ENCODE peak calls at places on chromosome 18, in five cellular contexts. M is activated B cell treated with CpG ODN at 0.5 μM for 24 hours; F is activated CD4-positive, alpha-beta T cell treated with anti-CD3 and anti-CD28 coated beads for 36 hours; X is mucosa of descending colon; C is left lung. O is an unnamed sample.

GRCh38 chr18:79107886-79108285 is 38.7 kb downstream of the ATP9B start:
- ATAC-seq in M (no peak), F (peak; percentile 26), X (no peak), C (no peak), O (no peak)

GRCh38 chr18:62437520-62438329 is 85.1 kb upstream of the ZCCHC2 start:
- ATAC-seq in M (no peak), F (peak; percentile 23), X (no peak), C (peak; percentile 66), O (peak; percentile 48)

GRCh38 chr18:41145526-41145925 is 809.5 kb upstream of the PIK3C3 start:
- ATAC-seq in M (no peak), F (no peak), X (no peak), C (no peak), O (no peak)

GRCh38 chr18:7617738-7618422 is 50.8 kb downstream of the PTPRM start:
- ATAC-seq in M (no peak), F (no peak), X (peak; percentile 54), C (peak; percentile 87), O (no peak)

GRCh38 chr18:46290440-46291020 is 186.3 kb downstream of the HAUS1 start:
- ATAC-seq in M (no peak), F (no peak), X (no peak), C (no peak), O (no peak)

GRCh38 chr18:60865801-60866200 is 467.4 kb upstream of the CDH20 start:
- ATAC-seq in M (no peak), F (no peak), X (no peak), C (no peak), O (no peak)

GRCh38 chr18:3054785-3055184 is 41.8 kb upstream of the LPIN2 start:
- ATAC-seq in M (no peak), F (no peak), X (no peak), C (no peak), O (no peak)

GRCh38 chr18:21833619-21834300 is 93.2 kb downstream of the MIB1 start:
- ATAC-seq in M (no peak), F (no peak), X (no peak), C (peak; percentile 52), O (no peak)

GRCh38 chr18:24075731-24076130 is 61.2 kb downstream of the TTC39C start:
- ATAC-seq in M (no peak), F (no peak), X (no peak), C (no peak), O (no peak)

GRCh38 chr18:59068672-59069071 is 71.0 kb upstream of the SEC11C start:
- ATAC-seq in M (no peak), F (no peak), X (no peak), C (no peak), O (no peak)

GRCh38 chr18:47163241-47163640 is 12.9 kb downstream of the IER3IP1 start:
- ATAC-seq in M (peak; percentile 86), F (peak; percentile 95), X (no peak), C (peak; percentile 29), O (peak; percentile 95)

GRCh38 chr18:13539050-13539449 is 187.3 kb downstream of the FAM210A start:
- ATAC-seq in M (peak; percentile 81), F (peak; percentile 70), X (peak; percentile 80), C (no peak), O (no peak)

GRCh38 chr18:2302628-2303516 is 268.4 kb downstream of the METTL4 start:
- ATAC-seq in M (no peak), F (no peak), X (no peak), C (peak; percentile 59), O (no peak)

GRCh38 chr18:57856128-57856527 is 53.0 kb upstream of the ATP8B1 start:
- ATAC-seq in M (no peak), F (no peak), X (no peak), C (no peak), O (no peak)

GRCh38 chr18:11105463-11105862 is 43.9 kb downstream of the PIEZO2 start:
- ATAC-seq in M (no peak), F (no peak), X (no peak), C (no peak), O (no peak)

GRCh38 chr18:77487951-77488740 is 238.5 kb downstream of the GALR1 start:
- ATAC-seq in M (no peak), F (no peak), X (no peak), C (no peak), O (no peak)

GRCh38 chr18:38243291-38243690 is 677.7 kb upstream of the CELF4 start:
- ATAC-seq in M (no peak), F (no peak), X (no peak), C (no peak), O (no peak)

GRCh38 chr18:46596119-46596518 is 60.9 kb downstream of the LOXHD1 start:
- ATAC-seq in M (no peak), F (no peak), X (no peak), C (no peak), O (no peak)

GRCh38 chr18:34677056-34677574 is 33.0 kb upstream of the DTNA start:
- ATAC-seq in M (no peak), F (no peak), X (no peak), C (no peak), O (no peak)

GRCh38 chr18:50090370-50091312 is 104.3 kb downstream of the MYO5B start:
- ATAC-seq in M (no peak), F (no peak), X (peak; percentile 54), C (no peak), O (no peak)

GRCh38 chr18:27005589-27005988 is 140.1 kb upstream of the AQP4 start:
- ATAC-seq in M (no peak), F (no peak), X (no peak), C (no peak), O (no peak)

GRCh38 chr18:23095463-23095862 is 39.8 kb upstream of the CABLES1 start:
- ATAC-seq in M (no peak), F (no peak), X (no peak), C (no peak), O (no peak)

GRCh38 chr18:13070460-13070859 is 79.3 kb downstream of the CEP192 start:
- ATAC-seq in M (no peak), F (no peak), X (no peak), C (peak; percentile 45), O (no peak)

GRCh38 chr18:22667616-22668422 is 250.1 kb upstream of the CTAGE1 start:
- ATAC-seq in M (no peak), F (no peak), X (no peak), C (peak; percentile 56), O (no peak)

GRCh38 chr18:45169610-45170009 is 445.7 kb upstream of the SLC14A2 start:
- ATAC-seq in M (no peak), F (no peak), X (no peak), C (peak; percentile 64), O (peak; percentile 44)

GRCh38 chr18:2903006-2903405 is 56.2 kb downstream of the EMILIN2 start:
- ATAC-seq in M (no peak), F (no peak), X (peak; percentile 14), C (no peak), O (no peak)

GRCh38 chr18:6629635-6630140 is 99.8 kb upstream of the ARHGAP28 start:
- ATAC-seq in M (no peak), F (no peak), X (no peak), C (no peak), O (no peak)

GRCh38 chr18:63591725-63592124 is 4.6 kb downstream of the SERPINB13 start:
- ATAC-seq in M (no peak), F (no peak), X (no peak), C (no peak), O (no peak)

GRCh38 chr18:8610442-8610801 is 1.2 kb downstream of the RAB12 start:
- ATAC-seq in M (no peak), F (peak; percentile 11), X (no peak), C (peak; percentile 8), O (peak; percentile 41)

GRCh38 chr18:14074187-14074586 is 58.0 kb downstream of the ZNF519 start:
- ATAC-seq in M (no peak), F (no peak), X (no peak), C (no peak), O (no peak)

GRCh38 chr18:59566507-59566906 is 130.7 kb downstream of the CCBE1 start:
- ATAC-seq in M (no peak), F (no peak), X (no peak), C (peak; percentile 53), O (no peak)

GRCh38 chr18:41165625-41166024 is 789.4 kb upstream of the PIK3C3 start:
- ATAC-seq in M (no peak), F (no peak), X (no peak), C (no peak), O (no peak)

GRCh38 chr18:80147418-80148315 is 38.6 kb downstream of the ADNP2 start:
- ATAC-seq in M (peak; percentile 88), F (peak; percentile 87), X (peak; percentile 88), C (peak; percentile 93), O (peak; percentile 86)

GRCh38 chr18:13266208-13267100 is 47.9 kb downstream of the LDLRAD4 start:
- ATAC-seq in M (no peak), F (peak; percentile 74), X (peak; percentile 26), C (no peak), O (peak; percentile 82)

GRCh38 chr18:74951165-74951760 is 257.7 kb downstream of the PTGR3 start:
- ATAC-seq in M (no peak), F (peak; percentile 91), X (peak; percentile 98), C (peak; percentile 96), O (peak; percentile 87)

GRCh38 chr18:45171575-45172225 is 443.6 kb upstream of the SLC14A2 start:
- ATAC-seq in M (no peak), F (no peak), X (no peak), C (peak; percentile 27), O (no peak)

GRCh38 chr18:11887305-11888262 is 20.5 kb downstream of the MPPE1 start:
- ATAC-seq in M (no peak), F (peak; percentile 73), X (peak; percentile 91), C (peak; percentile 92), O (peak; percentile 45)

GRCh38 chr18:63206433-63207153 is 113.0 kb downstream of the BCL2 start:
- ATAC-seq in M (no peak), F (no peak), X (peak; percentile 2), C (no peak), O (peak; percentile 10)